ENCODE peak calls at places on chromosomes 5 and 9, in five cellular contexts. I is heart right ventricle, O is ecto neural progenitor cell, P is choroid plexus epithelial cell, G is A549. D is an unnamed sample.

GRCh38 chr9:6239694-6240093 is 24.1 kb downstream of the IL33 start:
- DNase-seq in P (peak), O (no peak), I (no peak), G (no peak), D (no peak)

GRCh38 chr9:136671646-136672430 is 9.1 kb downstream of the EGFL7 start:
- DNase-seq in O (peak), P (peak), G (peak), I (no peak), D (no peak)

GRCh38 chr9:137110147-137110910 is 4.2 kb downstream of the DPP7 start:
- DNase-seq in P (no peak), I (no peak), O (no peak), G (no peak), D (no peak)

GRCh38 chr9:87670572-87671264 is 55.2 kb upstream of the CTSL start:
- DNase-seq in P (no peak), G (no peak), I (no peak), O (no peak), D (peak)

GRCh38 chr5:108743344-108743743 is 4.4 kb upstream of the FER start:
- DNase-seq in G (no peak), P (peak), O (no peak), I (no peak), D (no peak)

GRCh38 chr5:142012186-142012785 is 541 bp downstream of the GNPDA1 start:
- DNase-seq in I (peak), P (peak), G (peak), O (peak), D (peak)

GRCh38 chr5:72956324-72957140 is 691 bp downstream of the FCHO2 start:
- DNase-seq in O (peak), P (peak), I (peak), G (peak), D (peak)

GRCh38 chr5:176881021-176881749 is 18.0 kb downstream of the HK3 start:
- DNase-seq in O (no peak), I (no peak), P (no peak), G (no peak), D (no peak)

GRCh38 chr9:34518110-34518616 is 4.6 kb downstream of the ENHO start:
- DNase-seq in I (no peak), G (no peak), O (no peak), P (no peak), D (no peak)

GRCh38 chr9:134663753-134664415 is 22.3 kb downstream of the COL5A1 start:
- DNase-seq in O (no peak), G (no peak), P (no peak), I (no peak), D (no peak)

D was measured in NCI-H510A treated with DMSO at 0.1 percent for 48 hours.